ENCODE peak calls at places on chromosomes 16 and 17, in nine cellular contexts. H is activated T-helper 1 cell treated with anti-CD3 and anti-CD28 coated beads, Interleukin-2, amount 50 U/mL, for 16 hours; U is EH; X is hepatocyte; B is H9; Y is NCI-H1092 treated with DMSO at 0.1 percent for 48 hours; E is stimulated activated naive CD8-positive, alpha-beta T cell treated with anti-CD3 and anti-CD28 coated beads, Interleukin-15, Interleukin-2, amounts not matched to agents 100 U/mL and 50 U/mL, for 24 hours; J is activated T-helper 2 cell treated with anti-CD3 and anti-CD28 coated beads, Interferon-gamma antibody, Interleukin-2, Interleukin-4, amounts not matched to agents 10 μg/mL and 5 μg/mL and 100 μg/mL, durations not matched to agents 14 hours and 24 hours and 36 hours; L is fibroblast of villous mesenchyme. V is an unnamed sample.
A peak's percentile ranks its signal among the peaks of the same experiment; 100 is the strongest.

GRCh38 chr17:41026668-41027471 is at the start of gene KRTAP1-5:
- DNase-seq in U (peak; percentile 94), B (no peak), X (no peak), E (no peak), Y (no peak), L (peak; percentile 92), J (no peak), H (no peak), V (peak; percentile 82)

GRCh38 chr17:73013816-73014663 is 78.4 kb downstream of the SLC39A11 start:
- DNase-seq in H (no peak), B (no peak), U (peak; percentile 77), Y (peak; percentile 17), L (peak; percentile 14), J (no peak), E (no peak), X (no peak), V (peak; percentile 27)

GRCh38 chr16:75052481-75053211 is 53.8 kb downstream of the ZNRF1 start:
- DNase-seq in J (no peak), X (no peak), U (no peak), E (no peak), Y (no peak), B (peak; percentile 51), L (no peak), H (no peak), V (no peak)

GRCh38 chr17:7606280-7606679 is 8.4 kb downstream of the FXR2 start:
- DNase-seq in H (no peak), L (no peak), J (no peak), B (no peak), X (no peak), Y (no peak), U (no peak), E (no peak), V (no peak)

GRCh38 chr17:37388266-37388665 is 12.5 kb downstream of the C17orf78 start:
- DNase-seq in H (no peak), Y (no peak), L (peak; percentile 28), B (no peak), U (peak; percentile 52), X (no peak), E (no peak), J (no peak), V (no peak)

GRCh38 chr17:80883831-80884735 is 107.6 kb upstream of the CHMP6 start:
- DNase-seq in X (no peak), H (no peak), J (no peak), B (no peak), U (no peak), L (no peak), Y (no peak), E (no peak), V (no peak)

GRCh38 chr16:49181812-49182211 is 99.8 kb downstream of the CBLN1 start:
- DNase-seq in J (no peak), E (no peak), L (no peak), H (no peak), U (no peak), X (peak; percentile 22), B (no peak), Y (peak; percentile 20), V (no peak)

GRCh38 chr16:74216319-74216718 is 80.3 kb upstream of the PSMD7 start:
- DNase-seq in Y (no peak), X (peak; percentile 43), H (no peak), U (no peak), B (no peak), L (peak; percentile 15), E (no peak), J (no peak), V (peak; percentile 12)

GRCh38 chr16:8675183-8676159 is 1.1 kb downstream of the ABAT start:
- DNase-seq in H (peak; percentile 5), U (peak; percentile 4), Y (no peak), E (peak; percentile 67), L (no peak), B (no peak), X (peak; percentile 37), J (peak; percentile 30), V (no peak)

GRCh38 chr16:90008708-90009145 is 10.5 kb downstream of the DBNDD1 start:
- DNase-seq in Y (no peak), J (peak; percentile 48), H (peak; percentile 24), B (no peak), U (no peak), E (peak; percentile 72), X (no peak), L (no peak), V (peak; percentile 20)

GRCh38 chr16:57804111-57804837 is 2.0 kb upstream of the KIFC3 start:
- DNase-seq in Y (no peak), X (no peak), L (peak; percentile 54), U (peak; percentile 23), H (no peak), J (no peak), E (no peak), B (no peak), V (no peak)

GRCh38 chr17:70608193-70608592 is 438.9 kb downstream of the KCNJ2 start:
- DNase-seq in U (no peak), J (no peak), H (no peak), L (no peak), Y (no peak), B (no peak), E (no peak), X (no peak), V (no peak)

GRCh38 chr17:75110307-75110937 is 653 bp downstream of the ARMC7 start:
- DNase-seq in X (no peak), E (peak; percentile 27), Y (no peak), J (no peak), U (peak; percentile 29), H (no peak), L (no peak), B (peak; percentile 76), V (no peak)

GRCh38 chr16:19223235-19223847 is 55.3 kb downstream of the SYT17 start:
- DNase-seq in Y (no peak), J (peak; percentile 15), U (peak; percentile 3), B (peak; percentile 67), E (peak; percentile 60), X (peak; percentile 33), L (peak; percentile 8), H (no peak), V (no peak)

GRCh38 chr16:68417711-68418301 is 30.5 kb downstream of the SMPD3 start:
- DNase-seq in Y (peak; percentile 82), B (no peak), E (peak; percentile 56), U (no peak), H (peak; percentile 61), X (peak; percentile 48), J (peak; percentile 78), L (no peak), V (peak; percentile 33)

GRCh38 chr16:53404959-53405358 is 29.3 kb upstream of the RBL2 start:
- DNase-seq in X (no peak), Y (no peak), J (no peak), B (no peak), E (no peak), L (no peak), H (no peak), U (no peak), V (no peak)

GRCh38 chr17:79288950-79289349 is 214.3 kb downstream of the ENGASE start:
- DNase-seq in B (no peak), L (no peak), U (no peak), H (no peak), Y (no peak), J (no peak), E (no peak), X (no peak), V (no peak)

GRCh38 chr17:68310141-68310540 is 18.8 kb downstream of the ARSG start:
- DNase-seq in B (no peak), U (no peak), L (peak; percentile 43), J (peak; percentile 24), X (no peak), Y (no peak), E (no peak), H (no peak), V (no peak)

GRCh38 chr17:48545022-48545376 is at the start of gene HOXB2:
- DNase-seq in H (no peak), B (no peak), E (no peak), L (no peak), J (no peak), X (no peak), Y (no peak), U (peak; percentile 49), V (peak; percentile 61)

GRCh38 chr16:55861288-55861687 is 13.9 kb downstream of the CES5A start:
- DNase-seq in H (no peak), Y (no peak), X (no peak), E (no peak), U (no peak), J (no peak), L (no peak), B (no peak), V (no peak)

GRCh38 chr17:41442772-41443171 is 2.0 kb upstream of the KRT38 start:
- DNase-seq in B (no peak), L (peak; percentile 61), X (no peak), Y (no peak), U (peak; percentile 95), J (no peak), E (no peak), H (no peak), V (peak; percentile 53)

GRCh38 chr17:40321502-40322416 is 12.8 kb downstream of the RARA start:
- DNase-seq in X (no peak), U (peak; percentile 58), E (no peak), H (no peak), L (no peak), Y (no peak), B (peak; percentile 33), J (no peak), V (no peak)

GRCh38 chr17:47253541-47254402 is at the start of gene ITGB3:
- DNase-seq in B (peak; percentile 86), E (peak; percentile 73), Y (peak; percentile 62), H (peak; percentile 27), U (peak; percentile 80), J (peak; percentile 53), L (peak; percentile 80), X (peak; percentile 91), V (peak; percentile 68)

GRCh38 chr16:240559-240958 is 5.9 kb downstream of the FAM234A start:
- DNase-seq in H (no peak), L (no peak), J (no peak), Y (no peak), B (no peak), U (no peak), E (no peak), X (no peak), V (no peak)

GRCh38 chr17:55642741-55643140 is 79.9 kb downstream of the TMEM100 start:
- DNase-seq in J (no peak), X (no peak), E (no peak), H (no peak), L (no peak), U (no peak), Y (no peak), B (no peak), V (no peak)

GRCh38 chr16:66036162-66036561 is 330.3 kb upstream of the CDH5 start:
- DNase-seq in E (no peak), L (no peak), H (no peak), U (peak; percentile 54), B (no peak), J (no peak), X (no peak), Y (no peak), V (no peak)

GRCh38 chr16:56956756-56957155 is 5.0 kb upstream of the CETP start:
- DNase-seq in B (no peak), X (no peak), E (no peak), L (no peak), H (no peak), U (no peak), J (no peak), Y (no peak), V (no peak)

GRCh38 chr17:9199474-9200196 is 178.3 kb downstream of the NTN1 start:
- DNase-seq in E (no peak), B (peak; percentile 64), J (no peak), U (no peak), L (no peak), X (no peak), H (no peak), Y (no peak), V (no peak)

GRCh38 chr17:45871718-45872117 is 22.6 kb upstream of the MAPT start:
- DNase-seq in J (no peak), L (no peak), H (no peak), X (no peak), B (no peak), Y (no peak), U (no peak), E (no peak), V (no peak)

GRCh38 chr16:1989826-1990335 is at the start of gene SYNGR3:
- DNase-seq in X (peak; percentile 56), L (no peak), U (peak; percentile 31), H (no peak), B (no peak), E (no peak), Y (no peak), J (no peak), V (no peak)

GRCh38 chr16:12027091-12027490 is 50.6 kb downstream of the SNX29 start:
- DNase-seq in J (no peak), X (no peak), E (no peak), Y (no peak), U (no peak), H (no peak), B (peak; percentile 64), L (no peak), V (no peak)

V was measured in amniotic epithelial cell.